ENCODE peak calls at places on chromosomes 5 and 9, in six cellular contexts. One of them, this sample, is unnamed.

GRCh38 chr5:16856531-16856930 is 79.6 kb downstream of the MYO10 start:
- DNase-seq in HCT116: no peak
- DNase-seq in GM23248: peak
- DNase-seq in SJCRH30: no peak
- DNase-seq in esophagus squamous epithelium: no peak
- DNase-seq in aorta: no peak
- DNase-seq in this sample: peak

GRCh38 chr9:87337335-87338074 is 160.2 kb upstream of the DAPK1 start:
- DNase-seq in HCT116: no peak
- DNase-seq in GM23248: peak
- DNase-seq in SJCRH30: no peak
- DNase-seq in esophagus squamous epithelium: no peak
- DNase-seq in aorta: no peak
- DNase-seq in this sample: no peak

GRCh38 chr9:121529237-121529987 is 29.8 kb upstream of the GGTA1 start:
- DNase-seq in HCT116: no peak
- DNase-seq in GM23248: peak
- DNase-seq in SJCRH30: peak
- DNase-seq in esophagus squamous epithelium: peak
- DNase-seq in aorta: peak
- DNase-seq in this sample: no peak

GRCh38 chr9:15086096-15087030 is 176.1 kb upstream of the FREM1 start:
- DNase-seq in HCT116: no peak
- DNase-seq in GM23248: peak
- DNase-seq in SJCRH30: no peak
- DNase-seq in esophagus squamous epithelium: no peak
- DNase-seq in aorta: no peak
- DNase-seq in this sample: no peak

GRCh38 chr9:123424131-123424530 is 68.1 kb downstream of the CRB2 start:
- DNase-seq in HCT116: no peak
- DNase-seq in GM23248: no peak
- DNase-seq in SJCRH30: no peak
- DNase-seq in esophagus squamous epithelium: no peak
- DNase-seq in aorta: no peak
- DNase-seq in this sample: peak

GRCh38 chr9:93830224-93830596 is 124.9 kb downstream of the BARX1 start:
- DNase-seq in HCT116: no peak
- DNase-seq in GM23248: no peak
- DNase-seq in SJCRH30: no peak
- DNase-seq in esophagus squamous epithelium: no peak
- DNase-seq in aorta: no peak
- DNase-seq in this sample: peak

GRCh38 chr5:147464211-147464610 is 45.7 kb downstream of the DPYSL3 start:
- DNase-seq in HCT116: peak
- DNase-seq in GM23248: peak
- DNase-seq in SJCRH30: peak
- DNase-seq in esophagus squamous epithelium: no peak
- DNase-seq in aorta: no peak
- DNase-seq in this sample: peak

GRCh38 chr5:112109331-112109993 is 309.6 kb downstream of the EPB41L4A start:
- DNase-seq in HCT116: peak
- DNase-seq in GM23248: peak
- DNase-seq in SJCRH30: peak
- DNase-seq in esophagus squamous epithelium: no peak
- DNase-seq in aorta: peak
- DNase-seq in this sample: peak

GRCh38 chr9:109498195-109499060 is at the start of gene PTPN3:
- DNase-seq in HCT116: no peak
- DNase-seq in GM23248: peak
- DNase-seq in SJCRH30: no peak
- DNase-seq in esophagus squamous epithelium: no peak
- DNase-seq in aorta: no peak
- DNase-seq in this sample: peak

GRCh38 chr5:173204185-173204979 is 30.6 kb downstream of the NKX2-5 start:
- DNase-seq in HCT116: peak
- DNase-seq in GM23248: peak
- DNase-seq in SJCRH30: no peak
- DNase-seq in esophagus squamous epithelium: no peak
- DNase-seq in aorta: no peak
- DNase-seq in this sample: no peak

GRCh38 chr5:80076131-80077101 is 41.3 kb downstream of the THBS4 start:
- DNase-seq in HCT116: no peak
- DNase-seq in GM23248: no peak
- DNase-seq in SJCRH30: peak
- DNase-seq in esophagus squamous epithelium: no peak
- DNase-seq in aorta: no peak
- DNase-seq in this sample: no peak

DNA sequence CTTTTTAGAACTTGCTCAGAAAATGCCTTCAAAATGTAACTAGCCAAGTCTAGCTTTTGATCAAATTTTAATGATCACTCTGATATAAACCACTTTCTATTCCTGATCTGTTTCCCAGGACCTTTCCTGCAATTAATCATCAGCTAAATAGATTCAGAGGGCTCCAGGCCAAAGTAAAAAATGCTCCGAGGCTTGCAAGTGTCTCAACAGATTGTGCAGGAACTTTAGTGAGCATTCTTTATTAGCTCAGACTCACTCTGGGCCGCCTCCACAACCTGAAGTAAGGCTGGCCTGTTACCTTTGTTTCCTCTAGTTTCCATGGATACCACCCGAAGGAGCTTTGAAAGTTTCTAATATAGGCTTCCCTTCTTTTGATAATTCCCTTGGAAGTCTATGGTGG is 97.4 kb upstream of the LHFPL2 start:
- DNase-seq in HCT116: no peak
- DNase-seq in GM23248: no peak
- DNase-seq in SJCRH30: no peak
- DNase-seq in esophagus squamous epithelium: no peak
- DNase-seq in aorta: no peak
- DNase-seq in this sample: no peak
- H3K27ac ChIP-seq in HCT116: no peak
- H3K27ac ChIP-seq in GM23248: no peak
- H3K27ac ChIP-seq in SJCRH30: no peak
- H3K27ac ChIP-seq in esophagus squamous epithelium: no peak
- H3K27ac ChIP-seq in aorta: peak
- H3K27ac ChIP-seq in this sample: no peak

GRCh38 chr9:6106576-6107339 is 91.3 kb upstream of the RANBP6 start:
- DNase-seq in HCT116: peak
- DNase-seq in GM23248: peak
- DNase-seq in SJCRH30: peak
- DNase-seq in esophagus squamous epithelium: no peak
- DNase-seq in aorta: no peak
- DNase-seq in this sample: peak
- H3K27ac ChIP-seq in HCT116: peak
- H3K27ac ChIP-seq in GM23248: peak
- H3K27ac ChIP-seq in SJCRH30: no peak
- H3K27ac ChIP-seq in esophagus squamous epithelium: no peak
- H3K27ac ChIP-seq in aorta: no peak
- H3K27ac ChIP-seq in this sample: no peak

GRCh38 chr9:128124873-128125574 is 2.5 kb downstream of the PTGES2 start:
- DNase-seq in HCT116: peak
- DNase-seq in GM23248: peak
- DNase-seq in SJCRH30: peak
- DNase-seq in esophagus squamous epithelium: no peak
- DNase-seq in aorta: peak
- DNase-seq in this sample: peak
- H3K27ac ChIP-seq in HCT116: peak
- H3K27ac ChIP-seq in GM23248: no peak
- H3K27ac ChIP-seq in SJCRH30: no peak
- H3K27ac ChIP-seq in esophagus squamous epithelium: no peak
- H3K27ac ChIP-seq in aorta: no peak
- H3K27ac ChIP-seq in this sample: no peak

GRCh38 chr5:38469707-38470267 is 86.7 kb downstream of the LIFR start:
- DNase-seq in HCT116: no peak
- DNase-seq in GM23248: no peak
- DNase-seq in SJCRH30: no peak
- DNase-seq in esophagus squamous epithelium: no peak
- DNase-seq in aorta: no peak
- DNase-seq in this sample: no peak

GRCh38 chr5:38468202-38468656 is 88.2 kb downstream of the LIFR start:
- DNase-seq in HCT116: peak
- DNase-seq in GM23248: peak
- DNase-seq in SJCRH30: no peak
- DNase-seq in esophagus squamous epithelium: no peak
- DNase-seq in aorta: peak
- DNase-seq in this sample: no peak

GRCh38 chr5:38467353-38468040 is 88.9 kb downstream of the LIFR start:
- DNase-seq in HCT116: no peak
- DNase-seq in GM23248: peak
- DNase-seq in SJCRH30: no peak
- DNase-seq in esophagus squamous epithelium: no peak
- DNase-seq in aorta: peak
- DNase-seq in this sample: no peak

GRCh38 chr5:38466444-38467189 is 89.8 kb downstream of the LIFR start:
- DNase-seq in HCT116: no peak
- DNase-seq in GM23248: peak
- DNase-seq in SJCRH30: no peak
- DNase-seq in esophagus squamous epithelium: no peak
- DNase-seq in aorta: peak
- DNase-seq in this sample: no peak

DNA sequence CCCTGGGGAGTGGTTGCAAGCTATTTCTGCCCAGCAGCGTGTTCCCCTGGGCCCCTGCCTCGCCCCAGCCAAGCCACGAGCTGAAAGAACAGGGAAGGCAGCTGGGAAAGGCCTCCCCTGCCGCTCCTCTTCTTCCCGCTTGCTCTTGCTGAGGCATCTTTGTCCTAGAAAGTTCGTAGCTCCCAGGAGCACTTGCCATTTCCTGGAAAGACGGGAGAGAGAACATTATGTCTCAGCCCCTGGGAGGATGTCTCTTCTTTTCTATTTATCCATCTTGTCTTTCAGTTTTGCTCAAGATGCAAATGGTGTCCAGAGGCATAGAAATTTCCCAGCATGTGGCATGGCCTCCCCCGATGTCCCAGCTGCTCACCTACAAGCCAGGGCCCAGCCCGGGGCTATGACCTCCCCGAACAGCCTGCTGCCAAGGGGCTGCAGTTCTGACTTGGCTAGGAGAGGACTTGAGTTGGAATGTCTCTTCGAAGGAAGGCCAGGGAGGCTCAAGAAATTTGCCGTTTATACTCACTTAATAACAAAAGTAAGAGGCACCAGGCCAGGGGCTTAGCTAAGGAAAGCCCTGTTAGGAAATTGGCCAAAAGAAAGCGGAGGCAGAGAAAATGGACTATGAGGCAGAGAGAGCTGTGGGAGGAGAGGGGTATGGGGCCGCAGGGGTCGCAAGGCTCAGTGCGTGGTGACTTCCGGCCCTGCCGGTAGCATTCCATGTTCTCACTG is 87.3 kb downstream of the LIFR start:
- DNase-seq in HCT116: no peak
- DNase-seq in GM23248: no peak
- DNase-seq in SJCRH30: no peak
- DNase-seq in esophagus squamous epithelium: no peak
- DNase-seq in aorta: peak
- DNase-seq in this sample: no peak
- H3K27ac ChIP-seq in HCT116: no peak
- H3K27ac ChIP-seq in GM23248: no peak
- H3K27ac ChIP-seq in SJCRH30: no peak
- H3K27ac ChIP-seq in esophagus squamous epithelium: peak
- H3K27ac ChIP-seq in aorta: peak
- H3K27ac ChIP-seq in this sample: no peak

GRCh38 chr5:11046160-11046559 is 285.1 kb upstream of the DAP start:
- DNase-seq in HCT116: no peak
- DNase-seq in GM23248: peak
- DNase-seq in SJCRH30: no peak
- DNase-seq in esophagus squamous epithelium: no peak
- DNase-seq in aorta: no peak
- DNase-seq in this sample: peak

GRCh38 chr5:11047625-11048024 is 286.6 kb upstream of the DAP start:
- DNase-seq in HCT116: no peak
- DNase-seq in GM23248: no peak
- DNase-seq in SJCRH30: no peak
- DNase-seq in esophagus squamous epithelium: no peak
- DNase-seq in aorta: no peak
- DNase-seq in this sample: no peak

GRCh38 chr5:11044581-11044980 is 283.5 kb upstream of the DAP start:
- DNase-seq in HCT116: no peak
- DNase-seq in GM23248: no peak
- DNase-seq in SJCRH30: no peak
- DNase-seq in esophagus squamous epithelium: no peak
- DNase-seq in aorta: no peak
- DNase-seq in this sample: no peak

GRCh38 chr5:11047051-11047450 is 286.0 kb upstream of the DAP start:
- DNase-seq in HCT116: no peak
- DNase-seq in GM23248: no peak
- DNase-seq in SJCRH30: no peak
- DNase-seq in esophagus squamous epithelium: no peak
- DNase-seq in aorta: no peak
- DNase-seq in this sample: no peak

GRCh38 chr5:11045411-11045810 is 284.4 kb upstream of the DAP start:
- DNase-seq in HCT116: no peak
- DNase-seq in GM23248: no peak
- DNase-seq in SJCRH30: no peak
- DNase-seq in esophagus squamous epithelium: no peak
- DNase-seq in aorta: no peak
- DNase-seq in this sample: peak
- H3K27ac ChIP-seq in HCT116: no peak
- H3K27ac ChIP-seq in GM23248: no peak
- H3K27ac ChIP-seq in SJCRH30: no peak
- H3K27ac ChIP-seq in esophagus squamous epithelium: no peak
- H3K27ac ChIP-seq in aorta: no peak
- H3K27ac ChIP-seq in this sample: peak

This sample was measured in WERI-Rb-1.